ENCODE peak calls at places on chromosome 9, in eight cellular contexts. One of them, this sample, is unnamed. For H3K36me3, the result is how much of the 10 kb centered on the place peaks cover.

GRCh38 chr9:110729628-110730027 is 61.0 kb downstream of the MUSK start:
- DNase-seq in Caco-2: no peak
- DNase-seq in breast epithelium: no peak
- DNase-seq in CD8-positive, alpha-beta T cell: no peak
- DNase-seq in WERI-Rb-1: no peak
- DNase-seq in tibial artery: no peak
- DNase-seq in keratinocyte: no peak
- DNase-seq in cardiac muscle cell: no peak
- DNase-seq in this sample: no peak

GRCh38 chr9:132074736-132075135 is 4.9 kb downstream of the MED27 start:
- DNase-seq in Caco-2: no peak
- DNase-seq in breast epithelium: no peak
- DNase-seq in CD8-positive, alpha-beta T cell: no peak
- DNase-seq in WERI-Rb-1: no peak
- DNase-seq in tibial artery: no peak
- DNase-seq in keratinocyte: no peak
- DNase-seq in cardiac muscle cell: no peak
- DNase-seq in this sample: no peak

GRCh38 chr9:79687131-79687447 is 115.3 kb downstream of the TLE4 start:
- DNase-seq in Caco-2: no peak
- DNase-seq in breast epithelium: peak
- DNase-seq in CD8-positive, alpha-beta T cell: peak
- DNase-seq in WERI-Rb-1: no peak
- DNase-seq in tibial artery: no peak
- DNase-seq in keratinocyte: no peak
- DNase-seq in cardiac muscle cell: no peak
- DNase-seq in this sample: no peak

GRCh38 chr9:80185112-80185738 is 613.5 kb downstream of the TLE4 start:
- DNase-seq in Caco-2: no peak
- DNase-seq in breast epithelium: no peak
- DNase-seq in CD8-positive, alpha-beta T cell: no peak
- DNase-seq in WERI-Rb-1: no peak
- DNase-seq in tibial artery: no peak
- DNase-seq in keratinocyte: no peak
- DNase-seq in cardiac muscle cell: no peak
- DNase-seq in this sample: no peak

GRCh38 chr9:26768196-26768595 is 124.4 kb downstream of the CAAP1 start:
- DNase-seq in Caco-2: no peak
- DNase-seq in breast epithelium: no peak
- DNase-seq in CD8-positive, alpha-beta T cell: no peak
- DNase-seq in WERI-Rb-1: no peak
- DNase-seq in tibial artery: no peak
- DNase-seq in keratinocyte: no peak
- DNase-seq in cardiac muscle cell: no peak
- DNase-seq in this sample: no peak

GRCh38 chr9:114301798-114302565 is 20.9 kb upstream of the ORM1 start:
- DNase-seq in Caco-2: no peak
- DNase-seq in breast epithelium: no peak
- DNase-seq in CD8-positive, alpha-beta T cell: no peak
- DNase-seq in WERI-Rb-1: no peak
- DNase-seq in tibial artery: peak
- DNase-seq in keratinocyte: no peak
- DNase-seq in cardiac muscle cell: no peak
- DNase-seq in this sample: no peak

GRCh38 chr9:108626743-108627142 is 229.0 kb downstream of the ACTL7B start:
- DNase-seq in Caco-2: no peak
- DNase-seq in breast epithelium: no peak
- DNase-seq in CD8-positive, alpha-beta T cell: no peak
- DNase-seq in WERI-Rb-1: no peak
- DNase-seq in tibial artery: no peak
- DNase-seq in keratinocyte: no peak
- DNase-seq in cardiac muscle cell: no peak
- DNase-seq in this sample: no peak

GRCh38 chr9:5719546-5719945 is 90.6 kb downstream of the RIC1 start:
- DNase-seq in Caco-2: no peak
- DNase-seq in breast epithelium: no peak
- DNase-seq in CD8-positive, alpha-beta T cell: no peak
- DNase-seq in WERI-Rb-1: no peak
- DNase-seq in tibial artery: no peak
- DNase-seq in keratinocyte: no peak
- DNase-seq in cardiac muscle cell: no peak
- DNase-seq in this sample: no peak

GRCh38 chr9:111598730-111599091 is 736 bp downstream of the PTGR1 start:
- DNase-seq in Caco-2: peak
- DNase-seq in breast epithelium: peak
- DNase-seq in CD8-positive, alpha-beta T cell: no peak
- DNase-seq in WERI-Rb-1: peak
- DNase-seq in tibial artery: peak
- DNase-seq in keratinocyte: no peak
- DNase-seq in cardiac muscle cell: peak
- DNase-seq in this sample: no peak

GRCh38 chr9:94697972-94698581 is 28.4 kb upstream of the AOPEP start:
- DNase-seq in Caco-2: peak
- DNase-seq in breast epithelium: no peak
- DNase-seq in CD8-positive, alpha-beta T cell: no peak
- DNase-seq in WERI-Rb-1: no peak
- DNase-seq in tibial artery: no peak
- DNase-seq in keratinocyte: no peak
- DNase-seq in cardiac muscle cell: peak
- DNase-seq in this sample: peak

GRCh38 chr9:86773437-86773836 is 173.9 kb downstream of the GAS1 start:
- DNase-seq in Caco-2: no peak
- DNase-seq in breast epithelium: no peak
- DNase-seq in CD8-positive, alpha-beta T cell: no peak
- DNase-seq in WERI-Rb-1: no peak
- DNase-seq in tibial artery: no peak
- DNase-seq in keratinocyte: no peak
- DNase-seq in cardiac muscle cell: no peak
- DNase-seq in this sample: no peak

GRCh38 chr9:95225016-95225745 is 92.3 kb downstream of the FANCC start:
- DNase-seq in Caco-2: peak
- DNase-seq in breast epithelium: no peak
- DNase-seq in CD8-positive, alpha-beta T cell: no peak
- DNase-seq in WERI-Rb-1: no peak
- DNase-seq in tibial artery: no peak
- DNase-seq in keratinocyte: no peak
- DNase-seq in cardiac muscle cell: no peak
- DNase-seq in this sample: no peak

GRCh38 chr9:93139365-93140182 is 5.5 kb upstream of the NINJ1 start:
- DNase-seq in Caco-2: no peak
- DNase-seq in breast epithelium: peak
- DNase-seq in CD8-positive, alpha-beta T cell: no peak
- DNase-seq in WERI-Rb-1: no peak
- DNase-seq in tibial artery: no peak
- DNase-seq in keratinocyte: no peak
- DNase-seq in cardiac muscle cell: no peak
- DNase-seq in this sample: no peak

GRCh38 chr9:109016132-109016531 is 2.8 kb upstream of the CTNNAL1 start:
- DNase-seq in Caco-2: no peak
- DNase-seq in breast epithelium: no peak
- DNase-seq in CD8-positive, alpha-beta T cell: no peak
- DNase-seq in WERI-Rb-1: no peak
- DNase-seq in tibial artery: no peak
- DNase-seq in keratinocyte: no peak
- DNase-seq in cardiac muscle cell: no peak
- DNase-seq in this sample: peak

GRCh38 chr9:2192356-2192979 is 177.3 kb downstream of the SMARCA2 start:
- DNase-seq in Caco-2: no peak
- DNase-seq in breast epithelium: no peak
- DNase-seq in CD8-positive, alpha-beta T cell: no peak
- DNase-seq in WERI-Rb-1: no peak
- DNase-seq in tibial artery: no peak
- DNase-seq in keratinocyte: no peak
- DNase-seq in cardiac muscle cell: no peak
- DNase-seq in this sample: no peak

GRCh38 chr9:72871685-72872084 is 81.2 kb downstream of the ALDH1A1 start:
- DNase-seq in Caco-2: no peak
- DNase-seq in breast epithelium: no peak
- DNase-seq in CD8-positive, alpha-beta T cell: no peak
- DNase-seq in WERI-Rb-1: no peak
- DNase-seq in tibial artery: no peak
- DNase-seq in keratinocyte: no peak
- DNase-seq in cardiac muscle cell: no peak
- DNase-seq in this sample: no peak
- TF ChIP-seq CTCF in Caco-2: no peak
- TF ChIP-seq CTCF in breast epithelium: peak
- TF ChIP-seq CTCF in CD8-positive, alpha-beta T cell: no peak
- TF ChIP-seq CTCF in WERI-Rb-1: no peak
- TF ChIP-seq CTCF in tibial artery: peak
- TF ChIP-seq CTCF in keratinocyte: peak
- TF ChIP-seq CTCF in cardiac muscle cell: peak
- TF ChIP-seq CTCF in this sample: peak

GRCh38 chr9:7791364-7791763 is 8.2 kb downstream of the DMAC1 start:
- DNase-seq in Caco-2: no peak
- DNase-seq in breast epithelium: no peak
- DNase-seq in CD8-positive, alpha-beta T cell: no peak
- DNase-seq in WERI-Rb-1: no peak
- DNase-seq in tibial artery: no peak
- DNase-seq in keratinocyte: no peak
- DNase-seq in cardiac muscle cell: no peak
- DNase-seq in this sample: no peak
- H3K36me3 ChIP-seq in Caco-2: under half
- H3K36me3 ChIP-seq in breast epithelium: under half
- H3K36me3 ChIP-seq in CD8-positive, alpha-beta T cell: under half
- H3K36me3 ChIP-seq in WERI-Rb-1: under half
- H3K36me3 ChIP-seq in tibial artery: under half
- H3K36me3 ChIP-seq in keratinocyte: under half
- H3K36me3 ChIP-seq in cardiac muscle cell: under half
- H3K36me3 ChIP-seq in this sample: under half

GRCh38 chr9:70413427-70413797 is 1.0 kb downstream of the KLF9 start:
- DNase-seq in Caco-2: peak
- DNase-seq in breast epithelium: no peak
- DNase-seq in CD8-positive, alpha-beta T cell: peak
- DNase-seq in WERI-Rb-1: peak
- DNase-seq in tibial artery: no peak
- DNase-seq in keratinocyte: no peak
- DNase-seq in cardiac muscle cell: peak
- DNase-seq in this sample: no peak

GRCh38 chr9:70413798-70414775 is at the start of gene KLF9:
- DNase-seq in Caco-2: peak
- DNase-seq in breast epithelium: peak
- DNase-seq in CD8-positive, alpha-beta T cell: peak
- DNase-seq in WERI-Rb-1: peak
- DNase-seq in tibial artery: peak
- DNase-seq in keratinocyte: no peak
- DNase-seq in cardiac muscle cell: peak
- DNase-seq in this sample: peak

GRCh38 chr9:70411930-70412677 is 2.4 kb downstream of the KLF9 start:
- DNase-seq in Caco-2: peak
- DNase-seq in breast epithelium: peak
- DNase-seq in CD8-positive, alpha-beta T cell: peak
- DNase-seq in WERI-Rb-1: no peak
- DNase-seq in tibial artery: peak
- DNase-seq in keratinocyte: no peak
- DNase-seq in cardiac muscle cell: no peak
- DNase-seq in this sample: peak

GRCh38 chr9:70411141-70411929 is 3.1 kb downstream of the KLF9 start:
- DNase-seq in Caco-2: no peak
- DNase-seq in breast epithelium: peak
- DNase-seq in CD8-positive, alpha-beta T cell: peak
- DNase-seq in WERI-Rb-1: no peak
- DNase-seq in tibial artery: peak
- DNase-seq in keratinocyte: no peak
- DNase-seq in cardiac muscle cell: peak
- DNase-seq in this sample: no peak

DNA sequence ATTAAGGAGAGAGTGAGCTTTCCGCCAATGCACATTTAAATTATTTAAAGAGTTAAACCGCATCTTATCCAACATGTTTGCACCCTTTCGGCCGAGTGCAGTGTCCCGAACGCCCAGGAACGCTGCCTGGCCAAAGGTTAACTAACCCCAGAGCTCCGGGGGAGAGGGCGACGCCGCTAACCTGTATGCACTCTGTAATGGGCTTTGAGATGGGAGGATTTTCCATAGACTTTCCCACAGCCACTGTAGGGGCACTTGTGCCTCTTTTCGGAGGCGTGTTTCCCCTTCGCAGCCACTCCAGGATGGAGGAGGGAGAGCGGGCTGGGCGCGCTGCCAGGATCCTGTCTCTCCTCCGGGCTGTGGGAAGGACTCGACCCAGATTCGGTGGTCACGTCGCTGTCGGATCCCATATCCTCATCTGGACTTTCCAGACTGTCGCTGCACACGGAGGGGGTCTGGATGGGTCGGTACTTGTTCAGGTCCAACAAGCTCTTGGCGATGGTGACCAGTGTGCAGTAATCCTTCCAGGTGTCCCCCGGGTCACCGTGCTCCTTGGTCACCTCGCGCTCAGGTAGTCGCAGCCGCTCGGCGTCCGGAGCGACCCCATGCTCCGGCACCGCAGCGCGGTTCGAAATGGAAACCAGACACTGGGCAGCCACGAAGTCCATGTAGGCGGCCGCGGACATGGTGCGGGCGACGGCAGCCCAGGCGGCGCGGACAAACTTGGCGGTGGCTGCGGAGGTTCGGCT is 1.6 kb downstream of the KLF9 start:
- DNase-seq in Caco-2: peak
- DNase-seq in breast epithelium: peak
- DNase-seq in CD8-positive, alpha-beta T cell: peak
- DNase-seq in WERI-Rb-1: peak
- DNase-seq in tibial artery: peak
- DNase-seq in keratinocyte: no peak
- DNase-seq in cardiac muscle cell: peak
- DNase-seq in this sample: no peak
- H3K4me3 ChIP-seq in Caco-2: peak
- H3K4me3 ChIP-seq in breast epithelium: peak
- H3K4me3 ChIP-seq in CD8-positive, alpha-beta T cell: peak
- H3K4me3 ChIP-seq in WERI-Rb-1: peak
- H3K4me3 ChIP-seq in tibial artery: peak
- H3K4me3 ChIP-seq in keratinocyte: peak
- H3K4me3 ChIP-seq in cardiac muscle cell: peak
- H3K4me3 ChIP-seq in this sample: peak

GRCh38 chr9:130110596-130111021 is 56.9 kb downstream of the GPR107 start:
- DNase-seq in Caco-2: no peak
- DNase-seq in breast epithelium: no peak
- DNase-seq in CD8-positive, alpha-beta T cell: no peak
- DNase-seq in WERI-Rb-1: no peak
- DNase-seq in tibial artery: no peak
- DNase-seq in keratinocyte: no peak
- DNase-seq in cardiac muscle cell: no peak
- DNase-seq in this sample: no peak

GRCh38 chr9:130107955-130108354 is 54.2 kb downstream of the GPR107 start:
- DNase-seq in Caco-2: no peak
- DNase-seq in breast epithelium: no peak
- DNase-seq in CD8-positive, alpha-beta T cell: no peak
- DNase-seq in WERI-Rb-1: no peak
- DNase-seq in tibial artery: no peak
- DNase-seq in keratinocyte: no peak
- DNase-seq in cardiac muscle cell: no peak
- DNase-seq in this sample: no peak

GRCh38 chr9:130111805-130112204 is 58.1 kb downstream of the GPR107 start:
- DNase-seq in Caco-2: no peak
- DNase-seq in breast epithelium: no peak
- DNase-seq in CD8-positive, alpha-beta T cell: no peak
- DNase-seq in WERI-Rb-1: peak
- DNase-seq in tibial artery: no peak
- DNase-seq in keratinocyte: no peak
- DNase-seq in cardiac muscle cell: no peak
- DNase-seq in this sample: no peak

GRCh38 chr9:130112244-130113151 is 58.8 kb downstream of the GPR107 start:
- DNase-seq in Caco-2: no peak
- DNase-seq in breast epithelium: no peak
- DNase-seq in CD8-positive, alpha-beta T cell: no peak
- DNase-seq in WERI-Rb-1: no peak
- DNase-seq in tibial artery: no peak
- DNase-seq in keratinocyte: no peak
- DNase-seq in cardiac muscle cell: no peak
- DNase-seq in this sample: no peak

GRCh38 chr9:130110166-130110565 is 56.5 kb downstream of the GPR107 start:
- DNase-seq in Caco-2: no peak
- DNase-seq in breast epithelium: no peak
- DNase-seq in CD8-positive, alpha-beta T cell: no peak
- DNase-seq in WERI-Rb-1: peak
- DNase-seq in tibial artery: no peak
- DNase-seq in keratinocyte: no peak
- DNase-seq in cardiac muscle cell: no peak
- DNase-seq in this sample: no peak
- TF ChIP-seq CTCF in Caco-2: no peak
- TF ChIP-seq CTCF in breast epithelium: no peak
- TF ChIP-seq CTCF in CD8-positive, alpha-beta T cell: no peak
- TF ChIP-seq CTCF in WERI-Rb-1: peak
- TF ChIP-seq CTCF in tibial artery: no peak
- TF ChIP-seq CTCF in keratinocyte: no peak
- TF ChIP-seq CTCF in cardiac muscle cell: no peak
- TF ChIP-seq CTCF in this sample: peak